ENCODE peak calls at places on chromosome X, in five cellular contexts. One of them, this sample, is unnamed.

GRCh38 chrX:122625821-122626220 is 558.3 kb upstream of the GRIA3 start:
- DNase-seq in kidney epithelial cell: no peak
- DNase-seq in amygdala: no peak
- DNase-seq in activated naive CD4-positive, alpha-beta T cell: no peak
- DNase-seq in ecto neural progenitor cell: no peak
- DNase-seq in this sample: peak; percentile 11

GRCh38 chrX:1248381-1249061 is 20.1 kb upstream of the CSF2RA start:
- DNase-seq in kidney epithelial cell: no peak
- DNase-seq in amygdala: no peak
- DNase-seq in activated naive CD4-positive, alpha-beta T cell: no peak
- DNase-seq in ecto neural progenitor cell: peak; percentile 87
- DNase-seq in this sample: no peak

GRCh38 chrX:53048169-53049126 is at the start of gene GPR173:
- DNase-seq in kidney epithelial cell: no peak
- DNase-seq in amygdala: peak; percentile 72
- DNase-seq in activated naive CD4-positive, alpha-beta T cell: no peak
- DNase-seq in ecto neural progenitor cell: peak; percentile 83
- DNase-seq in this sample: peak; percentile 51

GRCh38 chrX:133482345-133483041 is 67.2 kb upstream of the GPC4 start:
- DNase-seq in kidney epithelial cell: peak; percentile 5
- DNase-seq in amygdala: no peak
- DNase-seq in activated naive CD4-positive, alpha-beta T cell: no peak
- DNase-seq in ecto neural progenitor cell: no peak
- DNase-seq in this sample: peak; percentile 76

GRCh38 chrX:9141496-9141895 is 107.6 kb upstream of the FAM9B start:
- DNase-seq in kidney epithelial cell: no peak
- DNase-seq in amygdala: no peak
- DNase-seq in activated naive CD4-positive, alpha-beta T cell: no peak
- DNase-seq in ecto neural progenitor cell: no peak
- DNase-seq in this sample: no peak

GRCh38 chrX:1164322-1165288 is 47.8 kb downstream of the CRLF2 start:
- DNase-seq in kidney epithelial cell: no peak
- DNase-seq in amygdala: no peak
- DNase-seq in activated naive CD4-positive, alpha-beta T cell: no peak
- DNase-seq in ecto neural progenitor cell: peak; percentile 47
- DNase-seq in this sample: no peak

GRCh38 chrX:138925330-138925729 is 213.8 kb upstream of the FGF13 start:
- DNase-seq in kidney epithelial cell: peak; percentile 56
- DNase-seq in amygdala: no peak
- DNase-seq in activated naive CD4-positive, alpha-beta T cell: no peak
- DNase-seq in ecto neural progenitor cell: no peak
- DNase-seq in this sample: peak; percentile 75

GRCh38 chrX:56811599-56811998 is 82.6 kb downstream of the NBDY start:
- DNase-seq in kidney epithelial cell: no peak
- DNase-seq in amygdala: no peak
- DNase-seq in activated naive CD4-positive, alpha-beta T cell: no peak
- DNase-seq in ecto neural progenitor cell: no peak
- DNase-seq in this sample: no peak

GRCh38 chrX:151982217-151982616 is 7.7 kb upstream of the GABRE start:
- DNase-seq in kidney epithelial cell: peak; percentile 35
- DNase-seq in amygdala: no peak
- DNase-seq in activated naive CD4-positive, alpha-beta T cell: no peak
- DNase-seq in ecto neural progenitor cell: no peak
- DNase-seq in this sample: peak; percentile 75

GRCh38 chrX:129980540-129981206 is 1.8 kb upstream of the BCORL1 start:
- DNase-seq in kidney epithelial cell: no peak
- DNase-seq in amygdala: peak; percentile 5
- DNase-seq in activated naive CD4-positive, alpha-beta T cell: no peak
- DNase-seq in ecto neural progenitor cell: peak; percentile 76
- DNase-seq in this sample: no peak

GRCh38 chrX:152641996-152642395 is 4.3 kb downstream of the GABRQ start:
- DNase-seq in kidney epithelial cell: no peak
- DNase-seq in amygdala: peak; percentile 21
- DNase-seq in activated naive CD4-positive, alpha-beta T cell: no peak
- DNase-seq in ecto neural progenitor cell: no peak
- DNase-seq in this sample: no peak

GRCh38 chrX:150989420-150989819 is 6.3 kb downstream of the HMGB3 start:
- DNase-seq in kidney epithelial cell: no peak
- DNase-seq in amygdala: no peak
- DNase-seq in activated naive CD4-positive, alpha-beta T cell: no peak
- DNase-seq in ecto neural progenitor cell: no peak
- DNase-seq in this sample: no peak

GRCh38 chrX:71282514-71283408 is 674 bp upstream of the NONO start:
- DNase-seq in kidney epithelial cell: peak; percentile 51
- DNase-seq in amygdala: peak; percentile 51
- DNase-seq in activated naive CD4-positive, alpha-beta T cell: peak; percentile 60
- DNase-seq in ecto neural progenitor cell: no peak
- DNase-seq in this sample: no peak

GRCh38 chrX:37425370-37425769 is 76.2 kb downstream of the PRRG1 start:
- DNase-seq in kidney epithelial cell: no peak
- DNase-seq in amygdala: no peak
- DNase-seq in activated naive CD4-positive, alpha-beta T cell: no peak
- DNase-seq in ecto neural progenitor cell: no peak
- DNase-seq in this sample: no peak

GRCh38 chrX:48512371-48512935 is 3.7 kb downstream of the PORCN start:
- DNase-seq in kidney epithelial cell: no peak
- DNase-seq in amygdala: no peak
- DNase-seq in activated naive CD4-positive, alpha-beta T cell: no peak
- DNase-seq in ecto neural progenitor cell: no peak
- DNase-seq in this sample: no peak

GRCh38 chrX:130079824-130080406 is 30.4 kb downstream of the ELF4 start:
- DNase-seq in kidney epithelial cell: peak; percentile 9
- DNase-seq in amygdala: peak; percentile 41
- DNase-seq in activated naive CD4-positive, alpha-beta T cell: peak; percentile 34
- DNase-seq in ecto neural progenitor cell: no peak
- DNase-seq in this sample: peak; percentile 59

GRCh38 chrX:68049466-68049865 is 383.8 kb downstream of the OPHN1 start:
- DNase-seq in kidney epithelial cell: no peak
- DNase-seq in amygdala: no peak
- DNase-seq in activated naive CD4-positive, alpha-beta T cell: no peak
- DNase-seq in ecto neural progenitor cell: no peak
- DNase-seq in this sample: no peak

GRCh38 chrX:132614297-132614696 is 125.5 kb upstream of the MBNL3 start:
- DNase-seq in kidney epithelial cell: no peak
- DNase-seq in amygdala: no peak
- DNase-seq in activated naive CD4-positive, alpha-beta T cell: no peak
- DNase-seq in ecto neural progenitor cell: no peak
- DNase-seq in this sample: no peak

GRCh38 chrX:11664211-11664888 is 1.4 kb downstream of the ARHGAP6 start:
- DNase-seq in kidney epithelial cell: no peak
- DNase-seq in amygdala: no peak
- DNase-seq in activated naive CD4-positive, alpha-beta T cell: no peak
- DNase-seq in ecto neural progenitor cell: peak; percentile 47
- DNase-seq in this sample: no peak

GRCh38 chrX:110034036-110034435 is 31.1 kb downstream of the TMEM164 start:
- DNase-seq in kidney epithelial cell: no peak
- DNase-seq in amygdala: no peak
- DNase-seq in activated naive CD4-positive, alpha-beta T cell: no peak
- DNase-seq in ecto neural progenitor cell: no peak
- DNase-seq in this sample: no peak

GRCh38 chrX:69615779-69616519 is at the start of gene EDA:
- DNase-seq in kidney epithelial cell: peak; percentile 10
- DNase-seq in amygdala: peak; percentile 85
- DNase-seq in activated naive CD4-positive, alpha-beta T cell: peak; percentile 53
- DNase-seq in ecto neural progenitor cell: peak; percentile 89
- DNase-seq in this sample: peak; percentile 33

GRCh38 chrX:73758253-73758652 is 195.3 kb downstream of the CHIC1 start:
- DNase-seq in kidney epithelial cell: no peak
- DNase-seq in amygdala: no peak
- DNase-seq in activated naive CD4-positive, alpha-beta T cell: no peak
- DNase-seq in ecto neural progenitor cell: no peak
- DNase-seq in this sample: no peak

GRCh38 chrX:8815460-8816065 is 14.4 kb upstream of the FAM9A start:
- DNase-seq in kidney epithelial cell: no peak
- DNase-seq in amygdala: no peak
- DNase-seq in activated naive CD4-positive, alpha-beta T cell: no peak
- DNase-seq in ecto neural progenitor cell: no peak
- DNase-seq in this sample: peak; percentile 8

GRCh38 chrX:136194546-136194945 is 47.2 kb downstream of the FHL1 start:
- DNase-seq in kidney epithelial cell: no peak
- DNase-seq in amygdala: no peak
- DNase-seq in activated naive CD4-positive, alpha-beta T cell: no peak
- DNase-seq in ecto neural progenitor cell: no peak
- DNase-seq in this sample: no peak

GRCh38 chrX:55099162-55099561 is 10.3 kb downstream of the PAGE2 start:
- DNase-seq in kidney epithelial cell: no peak
- DNase-seq in amygdala: no peak
- DNase-seq in activated naive CD4-positive, alpha-beta T cell: no peak
- DNase-seq in ecto neural progenitor cell: no peak
- DNase-seq in this sample: no peak

GRCh38 chrX:140292188-140292587 is 212.7 kb downstream of the SOX3 start:
- DNase-seq in kidney epithelial cell: no peak
- DNase-seq in amygdala: no peak
- DNase-seq in activated naive CD4-positive, alpha-beta T cell: no peak
- DNase-seq in ecto neural progenitor cell: no peak
- DNase-seq in this sample: no peak

GRCh38 chrX:43096830-43097229 is 318.9 kb upstream of the PPP1R2C start:
- DNase-seq in kidney epithelial cell: no peak
- DNase-seq in amygdala: no peak
- DNase-seq in activated naive CD4-positive, alpha-beta T cell: no peak
- DNase-seq in ecto neural progenitor cell: no peak
- DNase-seq in this sample: no peak

GRCh38 chrX:45849261-45849660 is 648.6 kb upstream of the DIPK2B start:
- DNase-seq in kidney epithelial cell: peak; percentile 67
- DNase-seq in amygdala: no peak
- DNase-seq in activated naive CD4-positive, alpha-beta T cell: no peak
- DNase-seq in ecto neural progenitor cell: no peak
- DNase-seq in this sample: peak; percentile 46